ENCODE peak calls at places on chromosomes 2 and 18, in five cellular contexts. W is lower lobe of right lung; M is stimulated activated CD8-positive, alpha-beta memory T cell treated with anti-CD3 and anti-CD28 coated beads, Interleukin-4, amount 100 ng/mL, for 24 hours; F is stimulated activated CD4-positive, alpha-beta T cell treated with anti-CD3 and anti-CD28 coated beads, TNF-alpha, amount 100 ng/mL, for 48 hours; Z is IMR-90. U is an unnamed sample.

GRCh38 chr2:26298286-26298637 is 47.7 kb upstream of the SELENOI start:
- DNase-seq in W (no peak), M (no peak), F (no peak), Z (no peak), U (no peak)

GRCh38 chr2:48725696-48726494 is 29.6 kb downstream of the LHCGR start:
- DNase-seq in W (no peak), M (no peak), F (no peak), Z (no peak), U (no peak)

GRCh38 chr2:207813221-207813916 is 43.7 kb upstream of the FZD5 start:
- DNase-seq in W (no peak), M (no peak), F (no peak), Z (no peak), U (no peak)

GRCh38 chr2:240365971-240366471 is 69.4 kb upstream of the GPC1 start:
- DNase-seq in W (peak), M (no peak), F (no peak), Z (no peak), U (no peak)

GRCh38 chr2:105617631-105618350 is 126.9 kb upstream of the NCK2 start:
- DNase-seq in W (no peak), M (no peak), F (no peak), Z (no peak), U (no peak)

GRCh38 chr2:55045685-55046221 is 4.5 kb downstream of the RTN4 start:
- DNase-seq in W (no peak), M (no peak), F (no peak), Z (no peak), U (no peak)

GRCh38 chr2:169770991-169771390 is 27.7 kb upstream of the SSB start:
- DNase-seq in W (no peak), M (no peak), F (no peak), Z (no peak), U (no peak)

GRCh38 chr2:126970583-126970982 is 71.9 kb downstream of the TEX51 start:
- DNase-seq in W (no peak), M (no peak), F (no peak), Z (no peak), U (no peak)

GRCh38 chr2:173159794-173160463 is 84.3 kb downstream of the MAP3K20 start:
- DNase-seq in W (peak), M (no peak), F (no peak), Z (peak), U (peak)

GRCh38 chr2:179613701-179614100 is 247.7 kb downstream of the ZNF385B start:
- DNase-seq in W (peak), M (no peak), F (no peak), Z (peak), U (peak)

GRCh38 chr2:101109451-101110140 is 41.6 kb downstream of the TBC1D8 start:
- DNase-seq in W (no peak), M (no peak), F (no peak), Z (no peak), U (no peak)

GRCh38 chr2:62140785-62141740 is 54.9 kb upstream of the B3GNT2 start:
- DNase-seq in W (no peak), M (no peak), F (no peak), Z (no peak), U (no peak)

GRCh38 chr18:35435420-35435819 is 58.3 kb upstream of the ZNF396 start:
- DNase-seq in W (no peak), M (no peak), F (no peak), Z (no peak), U (no peak)

GRCh38 chr2:202009019-202009481 is 24.6 kb upstream of the FZD7 start:
- DNase-seq in W (no peak), M (no peak), F (no peak), Z (no peak), U (no peak)

GRCh38 chr2:77977486-77978063 is 455.4 kb upstream of the LRRTM4 start:
- DNase-seq in W (no peak), M (no peak), F (no peak), Z (no peak), U (no peak)

GRCh38 chr2:178478102-178478441 is 328 bp downstream of the FKBP7 start:
- DNase-seq in W (no peak), M (no peak), F (no peak), Z (peak), U (peak)

GRCh38 chr2:239391286-239392071 is 9.3 kb downstream of the HDAC4 start:
- DNase-seq in W (peak), M (no peak), F (no peak), Z (no peak), U (no peak)

GRCh38 chr2:27408601-27409320 is 630 bp downstream of the PPM1G start:
- DNase-seq in W (no peak), M (peak), F (no peak), Z (no peak), U (peak)